ENCODE peak calls at places on chromosome 15, in nine cellular contexts. Z, D, Y, L, K, P, S, R and E are unnamed samples.

GRCh38 chr15:60752973-60753720 is 274.2 kb upstream of the ICE2 start:
- DNase-seq in Z (no peak), D (no peak), Y (no peak), L (no peak), K (no peak), P (no peak), S (no peak), R (no peak), E (no peak)

GRCh38 chr15:67542192-67542461 is 376 bp upstream of the MAP2K5 start:
- DNase-seq in Z (peak; percentile 24), D (no peak), Y (no peak), L (no peak), K (no peak), P (no peak), S (no peak), R (no peak), E (no peak)

GRCh38 chr15:40246496-40247275 is 7.8 kb downstream of the PAK6 start:
- DNase-seq in Z (no peak), D (no peak), Y (no peak), L (no peak), K (no peak), P (no peak), S (no peak), R (no peak), E (no peak)

GRCh38 chr15:70715840-70716510 is 47.4 kb downstream of the UACA start:
- DNase-seq in Z (peak; percentile 48), D (no peak), Y (no peak), L (no peak), K (no peak), P (no peak), S (no peak), R (no peak), E (no peak)

GRCh38 chr15:41797194-41797593 is 22.9 kb downstream of the MAPKBP1 start:
- DNase-seq in Z (peak; percentile 52), D (no peak), Y (no peak), L (no peak), K (no peak), P (no peak), S (no peak), R (no peak), E (no peak)

GRCh38 chr15:71629761-71630499 is 180.4 kb upstream of the NR2E3 start:
- DNase-seq in Z (no peak), D (no peak), Y (no peak), L (no peak), K (no peak), P (no peak), S (no peak), R (no peak), E (no peak)

GRCh38 chr15:38176696-38177095 is 75.9 kb upstream of the SPRED1 start:
- DNase-seq in Z (no peak), D (no peak), Y (no peak), L (no peak), K (no peak), P (no peak), S (no peak), R (no peak), E (no peak)

GRCh38 chr15:100810831-100811230 is 68.8 kb upstream of the ALDH1A3 start:
- DNase-seq in Z (no peak), D (no peak), Y (no peak), L (no peak), K (no peak), P (no peak), S (no peak), R (no peak), E (no peak)

GRCh38 chr15:58148633-58149032 is 10.5 kb downstream of the AQP9 start:
- DNase-seq in Z (no peak), D (no peak), Y (no peak), L (no peak), K (no peak), P (no peak), S (no peak), R (no peak), E (no peak)

GRCh38 chr15:65054333-65055200 is 9.4 kb downstream of the SLC51B start:
- DNase-seq in Z (peak; percentile 65), D (peak; percentile 33), Y (peak; percentile 77), L (no peak), K (peak; percentile 74), P (peak; percentile 50), S (peak; percentile 40), R (peak; percentile 84), E (peak; percentile 85)

GRCh38 chr15:77550275-77551251 is 82.1 kb downstream of the LINGO1 start:
- DNase-seq in Z (no peak), D (no peak), Y (no peak), L (no peak), K (no peak), P (no peak), S (no peak), R (peak; percentile 82), E (no peak)

GRCh38 chr15:64343841-64344240 is 12.1 kb downstream of the CSNK1G1 start:
- DNase-seq in Z (no peak), D (no peak), Y (no peak), L (no peak), K (no peak), P (no peak), S (no peak), R (no peak), E (no peak)

GRCh38 chr15:63015618-63016017 is 26.9 kb upstream of the TPM1 start:
- DNase-seq in Z (peak; percentile 17), D (no peak), Y (peak; percentile 45), L (no peak), K (no peak), P (no peak), S (no peak), R (no peak), E (no peak)